ENCODE peak calls at places on chromosomes 2 and 18, in seven cellular contexts. P, K, C, I, Q, S and R are unnamed samples. For H3K27me3 and H3K36me3, the result is how much of the 10 kb centered on the place peaks cover.

GRCh38 chr18:61616111-61616610 is 276.6 kb downstream of the RNF152 start:
- DNase-seq in P (no peak), K (no peak), C (no peak), I (no peak), Q (no peak), S (no peak), R (peak)

GRCh38 chr2:232959139-232959538 is 53.9 kb downstream of the NGEF start:
- DNase-seq in P (no peak), K (no peak), C (no peak), I (no peak), Q (no peak), S (no peak), R (no peak)

GRCh38 chr18:48013162-48013561 is 82.7 kb upstream of the SMAD2 start:
- DNase-seq in P (no peak), K (no peak), C (no peak), I (no peak), Q (no peak), S (no peak), R (no peak)

GRCh38 chr2:18209934-18210639 is 331.6 kb downstream of the KCNS3 start:
- DNase-seq in P (no peak), K (peak), C (no peak), I (peak), Q (no peak), S (no peak), R (no peak)

GRCh38 chr2:147495741-147496140 is 349.1 kb upstream of the ACVR2A start:
- DNase-seq in P (no peak), K (no peak), C (no peak), I (peak), Q (no peak), S (no peak), R (no peak)

GRCh38 chr2:240702640-240703011 is 11.0 kb downstream of the AQP12A start:
- DNase-seq in P (no peak), K (no peak), C (peak), I (no peak), Q (no peak), S (no peak), R (no peak)

GRCh38 chr2:237922641-237923361 is 44.0 kb upstream of the UBE2F start:
- DNase-seq in P (no peak), K (peak), C (no peak), I (no peak), Q (peak), S (no peak), R (peak)

GRCh38 chr18:77858331-77858730 is 608.7 kb downstream of the GALR1 start:
- DNase-seq in P (no peak), K (no peak), C (no peak), I (no peak), Q (no peak), S (no peak), R (no peak)

GRCh38 chr18:63831080-63831788 is 56.0 kb downstream of the SERPINB7 start:
- DNase-seq in P (no peak), K (no peak), C (no peak), I (peak), Q (no peak), S (no peak), R (no peak)

GRCh38 chr2:128681351-128681906 is 362.8 kb upstream of the HS6ST1 start:
- DNase-seq in P (peak), K (peak), C (no peak), I (no peak), Q (no peak), S (no peak), R (peak)

GRCh38 chr2:80238692-80239469 is 65.7 kb downstream of the LRRTM1 start:
- DNase-seq in P (no peak), K (no peak), C (no peak), I (peak), Q (peak), S (peak), R (peak)

GRCh38 chr2:80896576-80896975 is 592.0 kb upstream of the LRRTM1 start:
- DNase-seq in P (no peak), K (no peak), C (peak), I (no peak), Q (no peak), S (peak), R (no peak)

GRCh38 chr2:9694661-9695060 is 63.9 kb upstream of the YWHAQ start:
- DNase-seq in P (no peak), K (no peak), C (no peak), I (no peak), Q (no peak), S (no peak), R (peak)

GRCh38 chr2:18544171-18544570 is 16.3 kb downstream of the RDH14 start:
- DNase-seq in P (no peak), K (peak), C (no peak), I (no peak), Q (no peak), S (no peak), R (no peak)

GRCh38 chr18:22503803-22504202 is 86.1 kb upstream of the CTAGE1 start:
- DNase-seq in P (peak), K (no peak), C (no peak), I (peak), Q (no peak), S (no peak), R (no peak)

GRCh38 chr2:100244881-100245605 is 77.3 kb downstream of the LONRF2 start:
- DNase-seq in P (no peak), K (no peak), C (no peak), I (peak), Q (no peak), S (no peak), R (no peak)

GRCh38 chr2:202136526-202136925 is 63.5 kb downstream of the KIAA2012 start:
- DNase-seq in P (no peak), K (no peak), C (peak), I (no peak), Q (no peak), S (no peak), R (no peak)

GRCh38 chr2:96301897-96302296 is 3.4 kb downstream of the SNRNP200 start:
- DNase-seq in P (no peak), K (no peak), C (no peak), I (no peak), Q (no peak), S (no peak), R (no peak)

GRCh38 chr18:57027190-57027708 is 119.6 kb upstream of the BOD1L2 start:
- DNase-seq in P (no peak), K (no peak), C (no peak), I (no peak), Q (no peak), S (no peak), R (no peak)

GRCh38 chr18:2988041-2988794 is 24.7 kb downstream of the LPIN2 start:
- DNase-seq in P (no peak), K (peak), C (no peak), I (peak), Q (no peak), S (no peak), R (no peak)

GRCh38 chr2:142915502-142915901 is 38.0 kb downstream of the KYNU start:
- DNase-seq in P (no peak), K (no peak), C (no peak), I (no peak), Q (no peak), S (no peak), R (no peak)

GRCh38 chr2:72414108-72414507 is 266.4 kb upstream of the CYP26B1 start:
- DNase-seq in P (no peak), K (no peak), C (no peak), I (no peak), Q (no peak), S (no peak), R (no peak)

GRCh38 chr2:194696690-194697089 is 960.3 kb upstream of the SLC39A10 start:
- DNase-seq in P (no peak), K (no peak), C (no peak), I (no peak), Q (no peak), S (no peak), R (no peak)

GRCh38 chr2:156476516-156477206 is 40.5 kb downstream of the GPD2 start:
- DNase-seq in P (no peak), K (peak), C (no peak), I (peak), Q (no peak), S (no peak), R (no peak)

GRCh38 chr2:202005272-202005887 is 28.3 kb upstream of the FZD7 start:
- DNase-seq in P (no peak), K (no peak), C (no peak), I (no peak), Q (no peak), S (no peak), R (no peak)

DNA sequence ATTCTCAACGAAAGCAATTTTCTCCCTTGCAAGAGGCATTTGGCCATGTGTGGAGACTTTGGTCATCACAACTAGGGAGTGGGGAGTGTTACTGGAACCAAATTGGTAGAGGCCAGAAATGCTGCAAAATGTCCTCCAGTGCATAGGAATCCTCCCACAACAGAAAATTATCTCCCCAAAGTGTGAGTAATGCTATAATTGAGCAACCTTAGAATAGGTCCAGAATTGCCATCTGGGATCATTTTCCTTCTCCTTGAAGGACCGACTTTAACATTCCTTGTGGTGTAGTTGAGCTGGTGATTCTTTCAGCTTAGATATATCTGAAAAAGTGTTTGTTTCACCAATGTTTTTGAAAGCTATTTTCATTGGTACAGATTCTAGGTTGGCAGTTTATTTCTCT is 111.2 kb upstream of the SMIM21 start:
- DNase-seq in P (peak), K (peak), C (no peak), I (peak), Q (no peak), S (no peak), R (no peak)
- H3K4me3 ChIP-seq in P (no peak), K (no peak), C (no peak), I (no peak), Q (no peak), S (no peak), R (no peak)

DNA sequence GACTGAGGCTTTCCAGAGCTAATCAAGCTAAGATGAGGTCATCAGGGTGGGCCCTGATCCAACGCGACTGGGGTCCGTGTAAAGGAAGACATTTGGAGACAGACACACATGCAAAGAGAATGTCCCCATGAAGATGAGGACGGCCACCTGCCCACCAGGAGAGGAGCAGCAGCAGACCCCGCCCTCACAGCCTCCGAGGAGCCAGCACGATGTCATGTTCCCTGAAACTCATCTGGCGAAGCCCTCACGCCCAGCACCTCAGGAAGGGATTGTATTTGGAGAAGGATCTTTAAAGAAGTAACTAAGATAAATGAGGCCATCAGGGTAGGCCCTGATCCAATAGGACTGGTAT is 275.9 kb downstream of the EIPR1 start:
- DNase-seq in P (peak), K (no peak), C (no peak), I (no peak), Q (no peak), S (no peak), R (no peak)
- H3K27me3 ChIP-seq in P (under half), K (under half), C (under half), I (under half), Q (under half), S (under half), R (under half)

GRCh38 chr2:1101011-1101410 is 150.4 kb downstream of the SNTG2 start:
- DNase-seq in P (no peak), K (no peak), C (no peak), I (no peak), Q (no peak), S (no peak), R (no peak)

GRCh38 chr2:1099418-1099817 is 148.8 kb downstream of the SNTG2 start:
- DNase-seq in P (no peak), K (no peak), C (no peak), I (no peak), Q (no peak), S (no peak), R (peak)

GRCh38 chr2:1104364-1104763 is 153.7 kb downstream of the SNTG2 start:
- DNase-seq in P (no peak), K (no peak), C (no peak), I (no peak), Q (no peak), S (peak), R (no peak)

GRCh38 chr2:1097086-1097485 is 146.4 kb downstream of the SNTG2 start:
- DNase-seq in P (no peak), K (no peak), C (no peak), I (no peak), Q (no peak), S (peak), R (no peak)

DNA sequence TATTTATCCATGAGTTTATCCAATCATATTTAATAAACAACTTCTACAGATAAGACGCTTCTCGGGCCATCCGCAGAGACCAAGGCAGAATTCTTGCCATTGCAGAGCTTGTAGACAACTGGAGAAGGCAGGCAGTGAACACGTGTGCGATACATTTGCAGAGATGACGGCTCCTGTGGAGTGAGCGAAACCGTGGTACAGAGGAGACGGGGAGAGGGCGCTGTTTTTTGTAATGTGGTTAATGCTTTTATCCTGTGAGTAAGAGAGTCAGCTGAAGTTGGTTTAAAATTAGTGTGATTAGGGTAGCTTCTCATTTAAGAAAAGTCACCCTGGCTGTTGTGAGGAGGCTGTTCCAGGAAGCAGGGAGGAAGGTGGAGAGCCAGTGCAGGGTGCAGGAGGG is 151.3 kb downstream of the SNTG2 start:
- DNase-seq in P (no peak), K (no peak), C (no peak), I (no peak), Q (no peak), S (no peak), R (no peak)
- H3K36me3 ChIP-seq in P (under half), K (under half), C (under half), I (under half), Q (under half), S (under half), R (under half)

GRCh38 chr18:44723366-44723765 is 42.7 kb downstream of the SETBP1 start:
- DNase-seq in P (no peak), K (no peak), C (no peak), I (no peak), Q (no peak), S (no peak), R (no peak)

GRCh38 chr18:44719519-44720060 is 38.9 kb downstream of the SETBP1 start:
- DNase-seq in P (no peak), K (no peak), C (no peak), I (no peak), Q (no peak), S (no peak), R (no peak)

GRCh38 chr18:44727291-44727690 is 46.6 kb downstream of the SETBP1 start:
- DNase-seq in P (no peak), K (no peak), C (no peak), I (no peak), Q (no peak), S (no peak), R (no peak)

GRCh38 chr18:44725300-44726096 is 44.8 kb downstream of the SETBP1 start:
- DNase-seq in P (no peak), K (peak), C (no peak), I (peak), Q (no peak), S (no peak), R (no peak)

DNA sequence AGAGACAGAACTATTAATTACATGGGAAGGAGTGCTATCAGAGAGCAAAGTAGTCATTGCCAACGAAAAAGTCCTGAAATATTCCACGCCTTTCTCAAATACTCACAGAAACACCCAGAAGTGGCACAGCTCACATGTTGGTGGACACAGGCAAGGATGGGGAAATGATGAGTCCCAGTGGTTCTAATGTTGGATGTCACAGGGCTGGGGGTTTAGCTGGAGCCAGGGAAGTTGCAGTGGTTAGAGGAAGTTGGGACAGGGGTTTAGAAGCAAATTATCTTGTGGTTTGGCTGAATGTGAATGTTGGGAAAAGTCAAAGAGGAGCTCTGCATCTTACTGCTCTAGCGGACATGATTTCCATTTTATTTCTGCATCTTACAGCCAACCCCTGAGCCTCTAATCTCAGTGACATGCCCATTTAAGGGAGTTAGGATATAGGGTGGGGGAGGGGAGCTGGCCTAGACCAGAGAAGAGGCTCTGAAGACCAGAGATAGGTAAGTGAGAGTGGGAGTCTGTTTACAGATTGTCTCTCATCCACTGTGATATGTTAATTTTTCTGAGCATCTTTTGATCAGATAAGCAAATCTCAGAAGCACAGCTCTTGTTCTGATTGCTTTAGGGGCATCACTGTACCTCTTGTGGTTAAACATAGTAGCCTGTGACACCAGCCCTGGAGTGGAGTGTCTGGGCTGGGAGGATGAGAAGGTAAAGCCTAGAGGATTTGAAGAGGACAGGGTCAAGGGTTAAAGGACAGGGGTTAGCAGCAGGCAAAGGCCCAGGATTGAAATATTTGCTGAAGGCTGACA is 43.5 kb downstream of the SETBP1 start:
- DNase-seq in P (no peak), K (no peak), C (no peak), I (no peak), Q (no peak), S (no peak), R (no peak)
- H3K4me3 ChIP-seq in P (no peak), K (no peak), C (no peak), I (no peak), Q (no peak), S (no peak), R (no peak)

DNA sequence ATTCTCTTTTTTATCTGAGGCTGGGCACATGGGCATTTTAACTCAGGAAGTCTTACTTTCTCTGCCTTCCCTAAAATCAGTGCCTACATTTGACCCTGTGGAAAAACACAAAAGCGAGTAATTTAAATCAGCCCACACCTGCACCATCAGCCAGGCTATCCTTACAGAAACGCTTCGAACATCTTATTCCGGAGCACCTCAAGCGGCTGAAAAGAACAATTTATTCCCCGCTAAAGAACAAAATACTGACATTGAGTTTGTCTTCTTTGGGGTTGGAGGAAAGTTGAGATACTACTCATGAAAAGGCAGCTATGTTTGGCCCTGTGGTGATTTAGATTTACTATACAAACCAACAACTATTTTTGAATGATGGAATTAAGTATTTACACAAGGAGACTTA is 158.6 kb upstream of the SIX2 start:
- DNase-seq in P (no peak), K (no peak), C (no peak), I (no peak), Q (no peak), S (peak), R (no peak)
- H3K27me3 ChIP-seq in P (under half), K (under half), C (half or more), I (under half), Q (under half), S (half or more), R (under half)

GRCh38 chr2:86138736-86139625 is 32.9 kb downstream of the PTCD3 start:
- DNase-seq in P (no peak), K (no peak), C (no peak), I (no peak), Q (no peak), S (no peak), R (no peak)

GRCh38 chr2:86139981-86140380 is 33.9 kb downstream of the PTCD3 start:
- DNase-seq in P (no peak), K (no peak), C (no peak), I (no peak), Q (no peak), S (no peak), R (no peak)

GRCh38 chr2:86135653-86136052 is 29.6 kb downstream of the PTCD3 start:
- DNase-seq in P (no peak), K (no peak), C (no peak), I (no peak), Q (no peak), S (no peak), R (no peak)

GRCh38 chr2:86134709-86135108 is 28.7 kb downstream of the PTCD3 start:
- DNase-seq in P (no peak), K (no peak), C (no peak), I (no peak), Q (no peak), S (no peak), R (no peak)

DNA sequence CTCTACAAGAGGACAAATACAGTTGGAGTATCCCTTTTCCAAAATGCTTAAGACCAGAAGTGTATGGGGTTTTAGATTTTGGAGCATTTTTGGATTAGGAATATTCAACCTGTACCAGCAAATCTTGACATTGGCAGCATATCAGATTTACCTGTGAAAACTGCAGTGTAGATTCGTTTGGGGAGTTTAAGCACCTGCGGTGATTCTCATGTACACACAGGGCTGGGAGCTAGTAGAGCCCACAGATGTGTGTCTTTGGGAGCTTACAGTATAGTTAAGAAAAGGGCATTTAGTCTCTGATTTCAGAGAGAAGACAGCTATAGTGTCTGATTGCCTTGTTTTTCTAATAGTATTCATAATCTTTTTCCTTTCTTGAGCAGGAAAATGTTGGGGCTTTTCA is 30.1 kb downstream of the PTCD3 start:
- DNase-seq in P (no peak), K (no peak), C (no peak), I (no peak), Q (no peak), S (no peak), R (no peak)
- H3K36me3 ChIP-seq in P (under half), K (under half), C (half or more), I (under half), Q (half or more), S (under half), R (half or more)